ENCODE peak calls at places on chromosomes 7 and 10, in nine cellular contexts. One of them, this sample, is unnamed.

GRCh38 chr7:135321556-135321955 is 87.9 kb downstream of the STRA8 start:
- DNase-seq in retinal pigment epithelial cell: no peak
- DNase-seq in psoas muscle: no peak
- DNase-seq in BJ: no peak
- DNase-seq in activated gamma-delta T cell treated with anti-CD3 and anti-CD28 coated beads, Interleukin-2, amount 50 U/mL, for 16 hours: no peak
- DNase-seq in fibroblast of gingiva: no peak
- DNase-seq in NCI-H1092 treated with DMSO at 0.1 percent for 48 hours: no peak
- DNase-seq in iris pigment epithelial cell: peak; percentile 31
- DNase-seq in WERI-Rb-1: no peak
- DNase-seq in this sample: peak; percentile 76

GRCh38 chr7:84536256-84536870 is 341.8 kb upstream of the SEMA3A start:
- DNase-seq in retinal pigment epithelial cell: no peak
- DNase-seq in psoas muscle: no peak
- DNase-seq in BJ: no peak
- DNase-seq in activated gamma-delta T cell treated with anti-CD3 and anti-CD28 coated beads, Interleukin-2, amount 50 U/mL, for 16 hours: no peak
- DNase-seq in fibroblast of gingiva: peak; percentile 39
- DNase-seq in NCI-H1092 treated with DMSO at 0.1 percent for 48 hours: no peak
- DNase-seq in iris pigment epithelial cell: peak; percentile 28
- DNase-seq in WERI-Rb-1: no peak
- DNase-seq in this sample: no peak

GRCh38 chr10:21524526-21525366 is 736 bp downstream of the SKIDA1 start:
- DNase-seq in retinal pigment epithelial cell: no peak
- DNase-seq in psoas muscle: no peak
- DNase-seq in BJ: no peak
- DNase-seq in activated gamma-delta T cell treated with anti-CD3 and anti-CD28 coated beads, Interleukin-2, amount 50 U/mL, for 16 hours: no peak
- DNase-seq in fibroblast of gingiva: peak; percentile 51
- DNase-seq in NCI-H1092 treated with DMSO at 0.1 percent for 48 hours: peak; percentile 73
- DNase-seq in iris pigment epithelial cell: peak; percentile 82
- DNase-seq in WERI-Rb-1: no peak
- DNase-seq in this sample: no peak

GRCh38 chr10:12465385-12466136 is 116.2 kb downstream of the CAMK1D start:
- DNase-seq in retinal pigment epithelial cell: no peak
- DNase-seq in psoas muscle: no peak
- DNase-seq in BJ: no peak
- DNase-seq in activated gamma-delta T cell treated with anti-CD3 and anti-CD28 coated beads, Interleukin-2, amount 50 U/mL, for 16 hours: no peak
- DNase-seq in fibroblast of gingiva: no peak
- DNase-seq in NCI-H1092 treated with DMSO at 0.1 percent for 48 hours: no peak
- DNase-seq in iris pigment epithelial cell: no peak
- DNase-seq in WERI-Rb-1: no peak
- DNase-seq in this sample: no peak

GRCh38 chr10:124142960-124143359 is 49.6 kb upstream of the CHST15 start:
- DNase-seq in retinal pigment epithelial cell: no peak
- DNase-seq in psoas muscle: no peak
- DNase-seq in BJ: no peak
- DNase-seq in activated gamma-delta T cell treated with anti-CD3 and anti-CD28 coated beads, Interleukin-2, amount 50 U/mL, for 16 hours: no peak
- DNase-seq in fibroblast of gingiva: no peak
- DNase-seq in NCI-H1092 treated with DMSO at 0.1 percent for 48 hours: no peak
- DNase-seq in iris pigment epithelial cell: no peak
- DNase-seq in WERI-Rb-1: no peak
- DNase-seq in this sample: no peak

GRCh38 chr10:102605712-102606111 is 38.6 kb upstream of the TRIM8 start:
- DNase-seq in retinal pigment epithelial cell: no peak
- DNase-seq in psoas muscle: no peak
- DNase-seq in BJ: no peak
- DNase-seq in activated gamma-delta T cell treated with anti-CD3 and anti-CD28 coated beads, Interleukin-2, amount 50 U/mL, for 16 hours: no peak
- DNase-seq in fibroblast of gingiva: peak; percentile 42
- DNase-seq in NCI-H1092 treated with DMSO at 0.1 percent for 48 hours: no peak
- DNase-seq in iris pigment epithelial cell: peak; percentile 63
- DNase-seq in WERI-Rb-1: no peak
- DNase-seq in this sample: no peak

GRCh38 chr7:5754981-5755599 is 26.4 kb downstream of the RNF216 start:
- DNase-seq in retinal pigment epithelial cell: no peak
- DNase-seq in psoas muscle: no peak
- DNase-seq in BJ: no peak
- DNase-seq in activated gamma-delta T cell treated with anti-CD3 and anti-CD28 coated beads, Interleukin-2, amount 50 U/mL, for 16 hours: no peak
- DNase-seq in fibroblast of gingiva: no peak
- DNase-seq in NCI-H1092 treated with DMSO at 0.1 percent for 48 hours: no peak
- DNase-seq in iris pigment epithelial cell: no peak
- DNase-seq in WERI-Rb-1: no peak
- DNase-seq in this sample: no peak

GRCh38 chr10:114967071-114967470 is 29.1 kb downstream of the TRUB1 start:
- DNase-seq in retinal pigment epithelial cell: no peak
- DNase-seq in psoas muscle: no peak
- DNase-seq in BJ: no peak
- DNase-seq in activated gamma-delta T cell treated with anti-CD3 and anti-CD28 coated beads, Interleukin-2, amount 50 U/mL, for 16 hours: no peak
- DNase-seq in fibroblast of gingiva: peak; percentile 66
- DNase-seq in NCI-H1092 treated with DMSO at 0.1 percent for 48 hours: no peak
- DNase-seq in iris pigment epithelial cell: peak; percentile 91
- DNase-seq in WERI-Rb-1: no peak
- DNase-seq in this sample: no peak

GRCh38 chr10:69375307-69376151 is 41.2 kb downstream of the TACR2 start:
- DNase-seq in retinal pigment epithelial cell: no peak
- DNase-seq in psoas muscle: peak; percentile 84
- DNase-seq in BJ: no peak
- DNase-seq in activated gamma-delta T cell treated with anti-CD3 and anti-CD28 coated beads, Interleukin-2, amount 50 U/mL, for 16 hours: no peak
- DNase-seq in fibroblast of gingiva: peak; percentile 30
- DNase-seq in NCI-H1092 treated with DMSO at 0.1 percent for 48 hours: no peak
- DNase-seq in iris pigment epithelial cell: peak; percentile 31
- DNase-seq in WERI-Rb-1: no peak
- DNase-seq in this sample: no peak

GRCh38 chr7:19772323-19772722 is 1.1 kb downstream of the TMEM196 start:
- DNase-seq in retinal pigment epithelial cell: no peak
- DNase-seq in psoas muscle: no peak
- DNase-seq in BJ: no peak
- DNase-seq in activated gamma-delta T cell treated with anti-CD3 and anti-CD28 coated beads, Interleukin-2, amount 50 U/mL, for 16 hours: no peak
- DNase-seq in fibroblast of gingiva: no peak
- DNase-seq in NCI-H1092 treated with DMSO at 0.1 percent for 48 hours: peak; percentile 68
- DNase-seq in iris pigment epithelial cell: no peak
- DNase-seq in WERI-Rb-1: no peak
- DNase-seq in this sample: no peak

GRCh38 chr7:137755846-137756685 is 90.7 kb downstream of the DGKI start:
- DNase-seq in retinal pigment epithelial cell: peak; percentile 79
- DNase-seq in psoas muscle: no peak
- DNase-seq in BJ: no peak
- DNase-seq in activated gamma-delta T cell treated with anti-CD3 and anti-CD28 coated beads, Interleukin-2, amount 50 U/mL, for 16 hours: no peak
- DNase-seq in fibroblast of gingiva: no peak
- DNase-seq in NCI-H1092 treated with DMSO at 0.1 percent for 48 hours: no peak
- DNase-seq in iris pigment epithelial cell: no peak
- DNase-seq in WERI-Rb-1: peak; percentile 28
- DNase-seq in this sample: no peak

GRCh38 chr10:13681528-13681927 is 94.8 kb downstream of the PRPF18 start:
- DNase-seq in retinal pigment epithelial cell: no peak
- DNase-seq in psoas muscle: no peak
- DNase-seq in BJ: no peak
- DNase-seq in activated gamma-delta T cell treated with anti-CD3 and anti-CD28 coated beads, Interleukin-2, amount 50 U/mL, for 16 hours: no peak
- DNase-seq in fibroblast of gingiva: no peak
- DNase-seq in NCI-H1092 treated with DMSO at 0.1 percent for 48 hours: no peak
- DNase-seq in iris pigment epithelial cell: no peak
- DNase-seq in WERI-Rb-1: no peak
- DNase-seq in this sample: no peak

GRCh38 chr7:29592866-29593265 is 29.2 kb downstream of the PRR15 start:
- DNase-seq in retinal pigment epithelial cell: no peak
- DNase-seq in psoas muscle: no peak
- DNase-seq in BJ: no peak
- DNase-seq in activated gamma-delta T cell treated with anti-CD3 and anti-CD28 coated beads, Interleukin-2, amount 50 U/mL, for 16 hours: no peak
- DNase-seq in fibroblast of gingiva: no peak
- DNase-seq in NCI-H1092 treated with DMSO at 0.1 percent for 48 hours: no peak
- DNase-seq in iris pigment epithelial cell: no peak
- DNase-seq in WERI-Rb-1: no peak
- DNase-seq in this sample: no peak

GRCh38 chr10:123974406-123974805 is 82.8 kb upstream of the CPXM2 start:
- DNase-seq in retinal pigment epithelial cell: no peak
- DNase-seq in psoas muscle: peak; percentile 49
- DNase-seq in BJ: no peak
- DNase-seq in activated gamma-delta T cell treated with anti-CD3 and anti-CD28 coated beads, Interleukin-2, amount 50 U/mL, for 16 hours: no peak
- DNase-seq in fibroblast of gingiva: peak; percentile 18
- DNase-seq in NCI-H1092 treated with DMSO at 0.1 percent for 48 hours: no peak
- DNase-seq in iris pigment epithelial cell: peak; percentile 33
- DNase-seq in WERI-Rb-1: no peak
- DNase-seq in this sample: peak; percentile 55

GRCh38 chr7:23960361-23960760 is 250.3 kb downstream of the STK31 start:
- DNase-seq in retinal pigment epithelial cell: no peak
- DNase-seq in psoas muscle: no peak
- DNase-seq in BJ: no peak
- DNase-seq in activated gamma-delta T cell treated with anti-CD3 and anti-CD28 coated beads, Interleukin-2, amount 50 U/mL, for 16 hours: no peak
- DNase-seq in fibroblast of gingiva: no peak
- DNase-seq in NCI-H1092 treated with DMSO at 0.1 percent for 48 hours: no peak
- DNase-seq in iris pigment epithelial cell: no peak
- DNase-seq in WERI-Rb-1: no peak
- DNase-seq in this sample: no peak

GRCh38 chr10:127485153-127485857 is 63.8 kb upstream of the NPS start:
- DNase-seq in retinal pigment epithelial cell: peak; percentile 82
- DNase-seq in psoas muscle: no peak
- DNase-seq in BJ: no peak
- DNase-seq in activated gamma-delta T cell treated with anti-CD3 and anti-CD28 coated beads, Interleukin-2, amount 50 U/mL, for 16 hours: no peak
- DNase-seq in fibroblast of gingiva: no peak
- DNase-seq in NCI-H1092 treated with DMSO at 0.1 percent for 48 hours: no peak
- DNase-seq in iris pigment epithelial cell: peak; percentile 74
- DNase-seq in WERI-Rb-1: peak; percentile 20
- DNase-seq in this sample: no peak

GRCh38 chr7:90764848-90765570 is 168.9 kb downstream of the CDK14 start:
- DNase-seq in retinal pigment epithelial cell: no peak
- DNase-seq in psoas muscle: no peak
- DNase-seq in BJ: no peak
- DNase-seq in activated gamma-delta T cell treated with anti-CD3 and anti-CD28 coated beads, Interleukin-2, amount 50 U/mL, for 16 hours: no peak
- DNase-seq in fibroblast of gingiva: peak; percentile 15
- DNase-seq in NCI-H1092 treated with DMSO at 0.1 percent for 48 hours: no peak
- DNase-seq in iris pigment epithelial cell: no peak
- DNase-seq in WERI-Rb-1: no peak
- DNase-seq in this sample: no peak

GRCh38 chr7:48168159-48168558 is 3.1 kb upstream of the ABCA13 start:
- DNase-seq in retinal pigment epithelial cell: no peak
- DNase-seq in psoas muscle: no peak
- DNase-seq in BJ: no peak
- DNase-seq in activated gamma-delta T cell treated with anti-CD3 and anti-CD28 coated beads, Interleukin-2, amount 50 U/mL, for 16 hours: no peak
- DNase-seq in fibroblast of gingiva: peak; percentile 6
- DNase-seq in NCI-H1092 treated with DMSO at 0.1 percent for 48 hours: no peak
- DNase-seq in iris pigment epithelial cell: peak; percentile 45
- DNase-seq in WERI-Rb-1: no peak
- DNase-seq in this sample: no peak

GRCh38 chr10:34666008-34666700 is 148.9 kb downstream of the PARD3 start:
- DNase-seq in retinal pigment epithelial cell: peak; percentile 86
- DNase-seq in psoas muscle: no peak
- DNase-seq in BJ: peak; percentile 60
- DNase-seq in activated gamma-delta T cell treated with anti-CD3 and anti-CD28 coated beads, Interleukin-2, amount 50 U/mL, for 16 hours: no peak
- DNase-seq in fibroblast of gingiva: peak; percentile 87
- DNase-seq in NCI-H1092 treated with DMSO at 0.1 percent for 48 hours: no peak
- DNase-seq in iris pigment epithelial cell: peak; percentile 96
- DNase-seq in WERI-Rb-1: peak; percentile 40
- DNase-seq in this sample: peak; percentile 45

GRCh38 chr10:15636446-15636845 is 83.3 kb downstream of the ITGA8 start:
- DNase-seq in retinal pigment epithelial cell: no peak
- DNase-seq in psoas muscle: no peak
- DNase-seq in BJ: no peak
- DNase-seq in activated gamma-delta T cell treated with anti-CD3 and anti-CD28 coated beads, Interleukin-2, amount 50 U/mL, for 16 hours: no peak
- DNase-seq in fibroblast of gingiva: no peak
- DNase-seq in NCI-H1092 treated with DMSO at 0.1 percent for 48 hours: no peak
- DNase-seq in iris pigment epithelial cell: no peak
- DNase-seq in WERI-Rb-1: no peak
- DNase-seq in this sample: no peak

GRCh38 chr10:132392811-132393694 is 3.9 kb upstream of the PWWP2B start:
- DNase-seq in retinal pigment epithelial cell: no peak
- DNase-seq in psoas muscle: peak; percentile 42
- DNase-seq in BJ: no peak
- DNase-seq in activated gamma-delta T cell treated with anti-CD3 and anti-CD28 coated beads, Interleukin-2, amount 50 U/mL, for 16 hours: no peak
- DNase-seq in fibroblast of gingiva: peak; percentile 27
- DNase-seq in NCI-H1092 treated with DMSO at 0.1 percent for 48 hours: no peak
- DNase-seq in iris pigment epithelial cell: peak; percentile 44
- DNase-seq in WERI-Rb-1: no peak
- DNase-seq in this sample: no peak

This sample was measured in BE2C.